ENCODE peak calls at places on chromosomes 5 and 9, in four cellular contexts. E, Y, N and K are unnamed samples.

GRCh38 chr9:112487799-112488345 is 1.2 kb downstream of the KIAA1958 start:
- DNase-seq in E (no peak), Y (no peak), N (no peak), K (peak; percentile 12)

GRCh38 chr5:25393321-25393720 is 748.5 kb upstream of the CDH10 start:
- DNase-seq in E (no peak), Y (no peak), N (no peak), K (no peak)

GRCh38 chr5:95449460-95449859 is 58.3 kb downstream of the FAM81B start:
- DNase-seq in E (no peak), Y (no peak), N (peak; percentile 13), K (no peak)

GRCh38 chr5:125835293-125836172 is 587.7 kb upstream of the GRAMD2B start:
- DNase-seq in E (peak; percentile 1), Y (peak; percentile 52), N (no peak), K (peak; percentile 31)

GRCh38 chr5:95727764-95728191 is 3.4 kb upstream of the RHOBTB3 start:
- DNase-seq in E (peak; percentile 18), Y (no peak), N (no peak), K (no peak)

GRCh38 chr5:62614355-62614754 is 35.7 kb downstream of the LRRC70 start:
- DNase-seq in E (no peak), Y (no peak), N (no peak), K (no peak)

GRCh38 chr9:76687861-76688374 is 76.3 kb upstream of the PCA3 start:
- DNase-seq in E (no peak), Y (peak; percentile 23), N (no peak), K (no peak)

GRCh38 chr5:44827681-44828080 is 18.9 kb downstream of the MRPS30 start:
- DNase-seq in E (no peak), Y (no peak), N (no peak), K (no peak)

GRCh38 chr5:132009706-132010405 is 1.6 kb downstream of the ACSL6 start:
- DNase-seq in E (no peak), Y (no peak), N (no peak), K (no peak)

GRCh38 chr5:85000671-85001070 is 616.0 kb upstream of the EDIL3 start:
- DNase-seq in E (no peak), Y (no peak), N (no peak), K (no peak)

GRCh38 chr9:136514022-136514714 is 31.3 kb upstream of the SEC16A start:
- DNase-seq in E (no peak), Y (no peak), N (no peak), K (no peak)

GRCh38 chr9:136511670-136512592 is 29.1 kb upstream of the SEC16A start:
- DNase-seq in E (peak; percentile 34), Y (no peak), N (peak; percentile 82), K (no peak)

GRCh38 chr9:136511144-136511669 is 28.4 kb upstream of the SEC16A start:
- DNase-seq in E (no peak), Y (no peak), N (no peak), K (no peak)

GRCh38 chr9:136513191-136513590 is 30.4 kb upstream of the SEC16A start:
- DNase-seq in E (no peak), Y (no peak), N (no peak), K (no peak)

DNA sequence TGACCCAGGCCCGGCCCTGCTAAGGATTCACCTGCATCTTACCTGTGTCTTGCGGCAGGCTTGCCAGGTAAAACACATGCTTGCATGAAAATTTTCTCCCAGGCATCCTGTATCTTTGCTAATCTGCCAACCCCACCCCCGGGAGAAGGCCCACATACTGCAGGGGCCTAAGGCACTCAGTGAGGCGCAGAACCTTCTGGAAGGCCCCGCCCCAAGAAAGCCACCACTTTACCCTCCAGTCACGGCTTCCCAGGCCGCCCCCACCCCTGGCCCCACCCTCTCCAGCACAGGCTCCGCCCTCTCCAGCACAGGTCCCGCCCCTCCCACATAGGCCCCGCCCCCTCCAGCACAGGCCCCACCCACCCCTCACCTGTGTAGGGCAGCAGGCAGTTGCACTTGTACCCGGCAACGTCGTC is 29.8 kb upstream of the SEC16A start:
- DNase-seq in E (no peak), Y (no peak), N (peak; percentile 96), K (peak; percentile 44)
- TF ChIP-seq PHF8 in E (no peak), Y (no peak), N (no peak), K (no peak)

GRCh38 chr9:87878930-87879603 is 3.6 kb upstream of the SPATA31E1 start:
- DNase-seq in E (no peak), Y (no peak), N (no peak), K (peak; percentile 33)
- H3K27ac ChIP-seq in E (no peak overlapping the region), Y (no peak overlapping the region), N (peak overlapping the region; percentile 4), K (peak overlapping the region; percentile 89)

DNA sequence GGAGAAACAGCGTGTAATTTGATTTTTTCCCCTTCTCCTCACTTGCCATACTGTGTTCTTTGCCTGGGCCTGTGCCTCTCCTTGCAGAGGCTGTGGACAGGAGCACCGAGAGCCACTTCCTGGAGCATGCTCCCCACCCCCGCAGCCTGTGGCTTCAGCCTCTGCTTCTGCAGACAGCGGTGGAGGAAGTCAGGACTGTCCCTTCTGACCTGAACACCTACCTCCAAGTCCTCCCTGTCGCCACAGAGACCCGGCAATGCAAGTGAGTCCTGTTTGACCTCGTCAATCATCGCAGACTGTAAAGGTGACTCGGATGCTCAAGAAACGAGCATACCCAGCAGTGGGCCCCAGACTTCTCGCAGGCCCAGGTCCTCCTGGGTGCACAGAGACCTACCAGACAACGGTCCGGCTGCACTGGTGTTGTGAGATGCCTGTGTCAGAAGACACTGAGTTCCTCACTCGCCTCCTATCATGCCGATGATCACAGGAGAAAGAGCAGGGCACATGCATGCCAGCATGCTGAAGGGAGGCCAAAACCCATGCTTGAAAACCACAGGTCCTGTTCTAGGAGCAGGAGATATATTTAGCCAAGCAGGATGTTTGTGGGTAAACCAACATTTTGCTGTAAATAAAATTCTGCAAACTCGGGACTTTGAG is 198.8 kb downstream of the AUH start:
- DNase-seq in E (no peak), Y (no peak), N (peak; percentile 46), K (no peak)
- TF ChIP-seq POLR2A in E (no peak), Y (no peak), N (no peak), K (no peak)

DNA sequence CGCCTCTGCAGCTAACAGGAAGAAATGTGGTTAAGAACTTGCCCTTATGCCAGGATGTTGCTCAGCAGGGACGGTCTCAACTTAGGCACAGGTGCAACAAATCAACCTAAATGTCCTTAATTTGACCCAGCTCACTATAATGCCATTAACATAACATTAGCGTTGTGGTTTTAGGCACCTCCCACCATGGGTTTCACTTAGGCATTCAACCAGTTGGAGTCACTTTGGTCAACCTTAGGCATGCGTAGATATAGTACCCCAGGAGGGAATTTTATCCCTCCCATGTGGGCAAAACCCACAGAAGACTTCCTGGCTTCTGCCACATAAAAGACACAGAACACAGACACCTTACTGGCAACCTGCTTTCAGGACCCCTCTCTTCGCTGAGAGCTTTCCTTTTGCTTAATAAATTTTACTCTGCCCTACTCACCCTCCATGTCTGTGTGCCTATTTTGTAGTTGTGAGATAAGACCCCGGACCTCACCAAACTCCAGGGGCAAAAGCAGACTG is 8.7 kb upstream of the ERAP1 start:
- DNase-seq in E (no peak), Y (no peak), N (no peak), K (no peak)
- TF ChIP-seq PHF8 in E (no peak), Y (no peak), N (no peak), K (no peak)

DNA sequence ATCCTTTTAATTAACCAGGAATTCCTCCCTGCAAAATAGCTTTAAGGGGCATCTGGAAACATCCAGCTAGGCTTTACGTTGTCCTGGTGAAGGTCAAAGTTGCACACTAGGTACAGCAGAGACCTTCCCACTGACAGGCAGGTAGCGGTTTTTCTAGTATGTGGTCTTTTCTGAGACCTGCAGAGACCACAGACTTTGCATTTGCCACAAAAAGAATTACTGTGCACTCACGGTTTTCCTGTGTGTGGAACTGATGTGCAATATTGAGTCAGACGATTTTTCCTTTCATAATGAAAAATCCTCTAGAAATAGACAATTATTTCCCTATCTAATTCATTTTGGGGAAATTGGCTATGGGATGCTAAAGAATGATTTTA is 417.0 kb upstream of the ADAMTSL1 start:
- DNase-seq in E (no peak), Y (no peak), N (no peak), K (no peak)
- H3K27ac ChIP-seq in E (no peak overlapping the region), Y (no peak overlapping the region), N (no peak overlapping the region), K (no peak overlapping the region)